ENCODE peak calls at places on chromosomes 12 and 14, in five cellular contexts. E, C, B, D and V are unnamed samples.

GRCh38 chr12:11730299-11731041 is 81.0 kb downstream of the ETV6 start:
- DNase-seq in D (peak), C (no peak), E (no peak), B (no peak), V (no peak)

GRCh38 chr12:52405922-52406385 is at the start of gene KRT82:
- DNase-seq in E (no peak), D (no peak), C (no peak), B (no peak), V (no peak)

GRCh38 chr14:89549381-89550102 is 132.5 kb upstream of the FOXN3 start:
- DNase-seq in D (no peak), C (no peak), B (no peak), E (no peak), V (no peak)

GRCh38 chr14:103508521-103508920 is 14.1 kb downstream of the CKB start:
- DNase-seq in E (no peak), C (no peak), B (no peak), D (no peak), V (no peak)

GRCh38 chr14:104147346-104148125 is 9.1 kb downstream of the KIF26A start:
- DNase-seq in D (peak), B (no peak), C (no peak), E (no peak), V (no peak)

GRCh38 chr12:30501718-30502117 is 194.0 kb downstream of the IPO8 start:
- DNase-seq in B (no peak), E (no peak), C (no peak), D (no peak), V (no peak)

GRCh38 chr12:30044206-30044605 is 260.5 kb upstream of the TMTC1 start:
- DNase-seq in B (no peak), D (no peak), E (no peak), C (no peak), V (no peak)

GRCh38 chr12:21485998-21486397 is 15.4 kb downstream of the RECQL start:
- DNase-seq in C (no peak), E (no peak), B (no peak), D (no peak), V (no peak)

GRCh38 chr12:132423251-132424117 is 66.5 kb upstream of the FBRSL1 start:
- DNase-seq in E (peak), C (no peak), D (no peak), B (no peak), V (no peak)

GRCh38 chr14:98296895-98297294 is 975.1 kb downstream of the BCL11B start:
- DNase-seq in E (no peak), B (no peak), C (no peak), D (no peak), V (no peak)

GRCh38 chr14:90398841-90399540 is 2.2 kb downstream of the CALM1 start:
- DNase-seq in B (no peak), E (no peak), C (no peak), D (no peak), V (no peak)

GRCh38 chr12:126617312-126617711 is 1552.1 kb downstream of the AACS start:
- DNase-seq in D (no peak), C (no peak), B (no peak), E (no peak), V (no peak)

GRCh38 chr14:30462358-30462757 is 96.6 kb upstream of the G2E3 start:
- DNase-seq in D (no peak), C (no peak), B (no peak), E (no peak), V (no peak)

GRCh38 chr14:100649173-100649519 is 61.9 kb upstream of the BEGAIN start:
- DNase-seq in E (no peak), C (no peak), B (no peak), D (no peak), V (no peak)

GRCh38 chr12:98492580-98493140 is 22.7 kb upstream of the TMPO start:
- DNase-seq in B (no peak), C (no peak), E (no peak), D (no peak), V (no peak)

DNA sequence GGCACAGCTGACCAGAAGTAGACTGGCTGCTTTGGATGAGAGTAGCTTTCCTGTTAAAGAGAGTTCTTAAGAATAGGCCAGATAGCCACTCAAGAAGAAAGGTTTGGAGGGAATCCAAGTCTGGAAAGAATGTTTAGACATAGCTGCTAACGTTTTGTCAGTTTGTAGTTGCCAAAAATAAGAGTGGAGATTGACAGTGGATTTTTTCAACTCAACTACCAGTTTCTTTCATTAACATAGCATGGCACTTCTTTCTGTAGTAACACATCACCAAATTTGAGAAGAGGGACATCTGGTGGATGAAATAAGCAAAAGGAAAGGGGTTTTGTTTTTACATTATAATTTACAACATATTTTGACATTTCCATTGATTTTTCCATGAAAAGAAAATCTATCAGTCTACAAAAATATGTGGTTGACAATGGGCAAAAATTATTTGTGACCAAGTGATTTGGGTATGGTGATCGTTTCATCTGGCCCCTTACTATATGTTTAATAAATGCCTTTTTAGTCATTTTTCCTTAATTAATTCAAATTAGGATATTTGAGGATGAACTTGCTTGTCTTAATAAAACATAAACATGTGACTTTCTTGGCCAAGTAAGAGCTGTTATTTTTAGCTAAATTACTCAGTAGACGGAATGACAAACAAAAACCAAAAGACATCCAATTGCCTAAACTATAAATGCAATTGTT is 71.1 kb downstream of the PTPRR start:
- DNase-seq in E (no peak), B (peak), D (no peak), C (no peak), V (no peak)
- TF ChIP-seq CTCF in E (no peak), B (peak), D (peak), C (no peak), V (peak)

DNA sequence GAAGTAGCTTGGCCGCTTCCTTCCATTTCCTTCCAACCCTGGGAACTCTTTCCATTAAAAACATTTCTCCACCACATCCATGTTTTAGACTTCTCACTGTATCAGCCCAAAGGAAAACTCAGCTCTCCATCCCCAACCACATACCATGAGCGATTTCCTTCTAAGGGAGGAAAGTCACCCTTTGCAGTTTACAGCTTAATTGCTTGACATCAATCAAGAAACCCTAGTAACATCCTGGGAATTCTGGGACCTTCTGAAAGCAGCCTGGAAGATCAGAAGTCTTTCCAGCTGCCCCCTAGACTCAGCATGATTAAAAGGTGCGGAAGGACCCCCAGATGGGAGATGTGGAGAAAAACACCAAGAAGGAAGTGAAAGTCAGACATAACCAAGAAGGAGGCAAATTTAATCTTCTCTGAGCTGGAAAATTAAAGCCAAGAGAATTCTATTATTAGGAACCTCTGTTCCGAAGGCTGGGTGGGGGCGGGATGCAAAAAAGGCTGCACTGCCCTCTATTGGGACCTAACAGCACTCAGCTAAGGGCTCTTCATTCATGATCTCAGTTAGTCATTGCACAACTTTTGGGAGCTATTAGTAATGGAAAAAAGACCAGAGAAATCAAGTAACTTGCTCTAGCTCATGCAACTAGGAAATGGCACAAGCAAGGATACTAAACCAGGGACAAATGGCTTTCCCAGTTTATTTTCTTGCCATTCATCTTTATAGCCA is 73.2 kb upstream of the PLXNC1 start:
- DNase-seq in E (no peak), B (peak), C (no peak), D (peak), V (no peak)
- TF ChIP-seq CTCF in E (peak), B (peak), C (peak), D (peak), V (peak)

DNA sequence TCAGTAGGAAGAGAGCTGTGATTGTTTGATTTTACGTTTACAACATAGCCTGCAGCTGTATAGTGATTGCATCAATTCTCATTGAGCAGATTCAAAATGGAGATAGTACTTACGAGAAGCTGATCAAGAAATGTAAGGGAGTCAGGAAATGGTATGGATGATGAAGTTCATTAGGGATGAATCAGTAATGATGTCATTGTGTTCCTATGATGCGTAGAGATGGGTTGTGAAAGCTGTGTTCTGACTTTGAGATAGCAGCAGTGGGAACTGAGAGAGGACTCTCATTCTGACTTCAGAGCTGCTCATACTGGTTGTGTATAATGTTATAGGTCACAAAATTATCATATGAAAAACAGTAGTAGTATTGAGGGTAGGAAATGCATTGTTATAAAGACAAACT is 44.0 kb downstream of the TTLL5 start:
- DNase-seq in D (no peak), C (no peak), B (no peak), E (no peak), V (no peak)
- TF ChIP-seq CTCF in D (no peak), C (no peak), B (no peak), E (no peak), V (no peak)

GRCh38 chr12:104976703-104977102 is 9.4 kb upstream of the NOPCHAP1 start:
- DNase-seq in B (no peak), C (no peak), E (no peak), D (no peak), V (no peak)
- TF ChIP-seq CTCF in B (no peak), C (no peak), E (no peak), D (no peak), V (no peak)

GRCh38 chr12:62983594-62983993 is 48.6 kb upstream of the PPM1H start:
- DNase-seq in B (no peak), D (no peak), E (peak), C (no peak), V (no peak)
- TF ChIP-seq CTCF in B (peak), D (no peak), E (no peak), C (no peak), V (no peak)

DNA sequence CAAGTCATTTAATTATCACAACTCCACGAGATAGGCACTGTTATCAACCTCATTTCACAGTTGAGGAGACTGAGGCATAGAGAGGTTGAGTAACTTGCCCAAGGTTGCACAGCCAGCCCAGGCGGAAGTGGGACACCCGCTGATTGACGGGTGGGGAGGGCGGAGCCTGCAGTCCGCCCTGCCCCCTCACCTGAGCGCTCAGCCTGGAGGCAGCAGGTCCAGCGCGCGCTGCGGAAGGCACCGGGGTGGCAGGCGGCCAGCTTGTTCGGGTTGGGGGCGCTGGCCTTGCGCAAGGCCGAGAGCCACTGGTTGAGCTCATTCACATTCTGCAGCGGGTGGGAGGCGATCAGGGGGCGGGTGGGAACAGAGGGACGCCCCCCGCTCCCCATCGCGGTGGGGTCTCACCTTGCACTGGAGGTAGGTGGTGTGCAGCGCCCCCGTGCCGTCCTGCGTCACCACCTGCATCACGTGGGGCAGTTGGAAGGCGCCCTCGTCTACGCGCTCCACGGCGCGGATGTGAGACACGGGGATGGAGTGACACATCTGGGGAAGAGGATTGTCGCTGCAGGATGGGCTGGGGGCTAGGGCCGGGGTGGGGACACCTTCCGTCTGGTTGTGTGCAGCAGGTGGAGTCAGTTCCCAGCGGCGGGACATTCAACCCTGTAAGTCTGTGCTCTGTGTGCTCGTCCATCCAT is 31.7 kb downstream of the RASAL1 start:
- DNase-seq in D (peak), C (peak), E (peak), B (no peak), V (no peak)
- TF ChIP-seq CTCF in D (no peak), C (no peak), E (no peak), B (no peak), V (no peak)

GRCh38 chr12:87344699-87345098 is 684.5 kb downstream of the C12orf50 start:
- DNase-seq in D (no peak), C (no peak), E (no peak), B (no peak), V (no peak)
- TF ChIP-seq CTCF in D (no peak), C (no peak), E (no peak), B (peak), V (no peak)